ENCODE peak calls at places on chromosomes 12 and 14, in four cellular contexts. One of them, this sample, is unnamed.

GRCh38 chr14:59190372-59190771 is 1.9 kb downstream of the DAAM1 start:
- DNase-seq in heart right ventricle: no peak
- DNase-seq in HL-60: peak
- DNase-seq in endothelial cell: no peak
- DNase-seq in this sample: peak

GRCh38 chr12:6336859-6337744 is 4.8 kb downstream of the TNFRSF1A start:
- DNase-seq in endothelial cell: no peak
- DNase-seq in HL-60: peak
- DNase-seq in heart right ventricle: no peak
- DNase-seq in this sample: no peak

GRCh38 chr14:50821471-50822464 is 9.2 kb downstream of the NIN start:
- DNase-seq in heart right ventricle: peak
- DNase-seq in endothelial cell: no peak
- DNase-seq in HL-60: peak
- DNase-seq in this sample: no peak

GRCh38 chr12:46266382-46266791 is 2.5 kb downstream of the SLC38A1 start:
- DNase-seq in heart right ventricle: no peak
- DNase-seq in HL-60: peak
- DNase-seq in endothelial cell: no peak
- DNase-seq in this sample: no peak

GRCh38 chr12:116592116-116592637 is 33.0 kb downstream of the MAP1LC3B2 start:
- DNase-seq in endothelial cell: no peak
- DNase-seq in heart right ventricle: peak
- DNase-seq in HL-60: no peak
- DNase-seq in this sample: no peak

GRCh38 chr12:12540261-12541013 is 22.2 kb downstream of the DUSP16 start:
- DNase-seq in heart right ventricle: no peak
- DNase-seq in endothelial cell: no peak
- DNase-seq in HL-60: no peak
- DNase-seq in this sample: no peak

GRCh38 chr14:85479771-85480170 is 50.2 kb upstream of the FLRT2 start:
- DNase-seq in HL-60: no peak
- DNase-seq in endothelial cell: no peak
- DNase-seq in heart right ventricle: no peak
- DNase-seq in this sample: no peak

GRCh38 chr12:122503783-122504590 is 3.3 kb upstream of the ZCCHC8 start:
- DNase-seq in heart right ventricle: no peak
- DNase-seq in HL-60: no peak
- DNase-seq in endothelial cell: no peak
- DNase-seq in this sample: no peak

GRCh38 chr12:2341871-2342270 is 289.1 kb downstream of the CACNA1C start:
- DNase-seq in heart right ventricle: no peak
- DNase-seq in HL-60: peak
- DNase-seq in endothelial cell: no peak
- DNase-seq in this sample: no peak

GRCh38 chr14:104431351-104431928 is 148.1 kb upstream of the C14orf180 start:
- DNase-seq in heart right ventricle: no peak
- DNase-seq in endothelial cell: no peak
- DNase-seq in HL-60: no peak
- DNase-seq in this sample: no peak

GRCh38 chr12:127339065-127339464 is 927.9 kb upstream of the TMEM132C start:
- DNase-seq in endothelial cell: no peak
- DNase-seq in HL-60: no peak
- DNase-seq in heart right ventricle: no peak
- DNase-seq in this sample: no peak

GRCh38 chr14:61516957-61517356 is 178.4 kb upstream of the HIF1A start:
- DNase-seq in HL-60: no peak
- DNase-seq in endothelial cell: no peak
- DNase-seq in heart right ventricle: no peak
- DNase-seq in this sample: no peak

GRCh38 chr12:6734506-6735082 is 10.7 kb downstream of the COPS7A start:
- DNase-seq in endothelial cell: no peak
- DNase-seq in HL-60: no peak
- DNase-seq in heart right ventricle: no peak
- DNase-seq in this sample: no peak

GRCh38 chr12:105084251-105085250 is at the start of gene ALDH1L2:
- DNase-seq in endothelial cell: peak
- DNase-seq in HL-60: peak
- DNase-seq in heart right ventricle: peak
- DNase-seq in this sample: peak

GRCh38 chr14:87264386-87264785 is 728.6 kb downstream of the GALC start:
- DNase-seq in heart right ventricle: no peak
- DNase-seq in endothelial cell: no peak
- DNase-seq in HL-60: no peak
- DNase-seq in this sample: no peak

GRCh38 chr12:45833401-45833800 is 103.9 kb downstream of the ARID2 start:
- DNase-seq in endothelial cell: no peak
- DNase-seq in heart right ventricle: no peak
- DNase-seq in HL-60: no peak
- DNase-seq in this sample: no peak

GRCh38 chr14:65303902-65304222 is 108.7 kb upstream of the FUT8 start:
- DNase-seq in HL-60: no peak
- DNase-seq in heart right ventricle: no peak
- DNase-seq in endothelial cell: no peak
- DNase-seq in this sample: no peak

GRCh38 chr14:54410215-54410614 is 13.4 kb downstream of the CDKN3 start:
- DNase-seq in HL-60: no peak
- DNase-seq in endothelial cell: no peak
- DNase-seq in heart right ventricle: no peak
- DNase-seq in this sample: no peak

GRCh38 chr12:131754184-131754583 is 43.3 kb downstream of the SFSWAP start:
- DNase-seq in heart right ventricle: no peak
- DNase-seq in endothelial cell: no peak
- DNase-seq in HL-60: no peak
- DNase-seq in this sample: no peak

GRCh38 chr12:53495903-53496751 is 3.1 kb downstream of the MAP3K12 start:
- DNase-seq in heart right ventricle: no peak
- DNase-seq in HL-60: peak
- DNase-seq in endothelial cell: no peak
- DNase-seq in this sample: no peak

DNA sequence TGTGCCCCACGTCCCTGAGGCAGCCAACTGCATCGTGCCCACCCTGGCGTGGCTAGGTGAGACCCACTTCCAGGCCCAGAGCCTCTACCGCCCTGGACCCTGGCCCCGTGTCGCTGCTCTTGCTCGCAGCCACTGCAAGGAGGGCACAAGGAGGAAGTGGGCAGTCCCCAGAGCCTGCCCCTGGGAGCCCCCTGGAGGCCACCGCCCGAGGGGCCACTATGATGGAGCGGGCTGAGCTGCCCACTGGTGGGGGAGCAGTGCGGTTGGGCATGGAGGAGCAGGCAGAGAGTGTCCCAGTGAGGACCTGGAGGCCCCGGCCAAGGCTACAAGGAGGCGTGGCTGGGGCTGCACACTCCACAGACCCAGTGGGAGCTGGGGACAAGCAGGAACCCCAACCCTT is 323.6 kb downstream of the PCNX1 start:
- DNase-seq in endothelial cell: no peak
- DNase-seq in heart right ventricle: no peak
- DNase-seq in HL-60: no peak
- DNase-seq in this sample: no peak
- TF ChIP-seq CTCF in endothelial cell: no peak
- TF ChIP-seq CTCF in heart right ventricle: no peak
- TF ChIP-seq CTCF in HL-60: no peak
- TF ChIP-seq CTCF in this sample: no peak

GRCh38 chr12:79121486-79121885 is 256.9 kb downstream of the SYT1 start:
- DNase-seq in endothelial cell: peak
- DNase-seq in HL-60: no peak
- DNase-seq in heart right ventricle: no peak
- DNase-seq in this sample: no peak
- TF ChIP-seq CTCF in endothelial cell: peak
- TF ChIP-seq CTCF in HL-60: no peak
- TF ChIP-seq CTCF in heart right ventricle: no peak
- TF ChIP-seq CTCF in this sample: peak

DNA sequence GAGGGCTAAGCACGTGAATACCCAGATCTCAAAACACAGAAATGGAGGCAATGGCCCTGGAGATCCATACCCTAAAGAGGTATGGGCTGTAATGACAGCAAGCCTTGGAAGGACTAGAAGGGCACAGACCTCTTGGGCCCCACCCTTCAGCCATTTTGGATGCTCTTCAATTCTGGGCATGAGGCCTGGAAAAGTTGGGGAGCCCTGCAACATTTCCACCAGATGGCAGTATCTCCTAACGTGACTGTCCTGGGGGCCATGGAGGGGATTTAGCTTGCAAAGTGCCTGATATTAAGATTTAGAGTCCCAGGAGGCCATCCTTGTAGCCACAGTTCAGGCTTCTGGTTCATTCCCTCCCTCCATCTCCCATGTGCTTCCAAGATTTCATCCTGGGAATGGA is 30.2 kb downstream of the KCNA5 start:
- DNase-seq in heart right ventricle: no peak
- DNase-seq in HL-60: no peak
- DNase-seq in endothelial cell: no peak
- DNase-seq in this sample: no peak
- TF ChIP-seq CTCF in heart right ventricle: no peak
- TF ChIP-seq CTCF in HL-60: no peak
- TF ChIP-seq CTCF in endothelial cell: no peak
- TF ChIP-seq CTCF in this sample: peak

DNA sequence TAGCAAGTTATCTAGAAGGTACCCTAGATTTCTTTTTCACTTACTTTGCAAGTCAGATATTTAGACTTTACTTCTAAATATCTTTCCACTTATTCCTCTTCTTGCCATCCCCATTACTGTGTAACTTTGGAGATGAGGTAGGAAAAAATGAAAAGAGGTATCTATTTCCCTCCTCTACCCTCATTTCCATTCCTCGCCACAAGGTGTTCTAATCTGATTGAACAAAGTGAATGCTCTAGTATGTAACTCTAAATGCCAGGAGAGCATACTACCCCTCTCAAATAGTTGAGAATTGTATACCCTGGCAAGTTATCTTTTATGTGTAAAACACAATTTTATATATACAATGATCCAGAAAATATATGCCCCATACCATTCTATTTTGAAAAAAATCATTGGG is 1.7 kb upstream of the LDHB start:
- DNase-seq in HL-60: no peak
- DNase-seq in endothelial cell: no peak
- DNase-seq in heart right ventricle: no peak
- DNase-seq in this sample: no peak
- TF ChIP-seq CTCF in HL-60: no peak
- TF ChIP-seq CTCF in endothelial cell: no peak
- TF ChIP-seq CTCF in heart right ventricle: no peak
- TF ChIP-seq CTCF in this sample: peak

GRCh38 chr12:63098851-63099250 is 52.1 kb downstream of the AVPR1A start:
- DNase-seq in HL-60: no peak
- DNase-seq in endothelial cell: peak
- DNase-seq in heart right ventricle: no peak
- DNase-seq in this sample: no peak

GRCh38 chr12:63103489-63104131 is 47.4 kb downstream of the AVPR1A start:
- DNase-seq in endothelial cell: peak
- DNase-seq in HL-60: peak
- DNase-seq in heart right ventricle: no peak
- DNase-seq in this sample: no peak
- TF ChIP-seq CTCF in endothelial cell: peak
- TF ChIP-seq CTCF in HL-60: peak
- TF ChIP-seq CTCF in heart right ventricle: peak
- TF ChIP-seq CTCF in this sample: peak

GRCh38 chr12:62955678-62956077 is 20.7 kb upstream of the PPM1H start:
- DNase-seq in heart right ventricle: no peak
- DNase-seq in endothelial cell: no peak
- DNase-seq in HL-60: no peak
- DNase-seq in this sample: no peak
- TF ChIP-seq CTCF in heart right ventricle: no peak
- TF ChIP-seq CTCF in endothelial cell: no peak
- TF ChIP-seq CTCF in HL-60: no peak
- TF ChIP-seq CTCF in this sample: no peak

DNA sequence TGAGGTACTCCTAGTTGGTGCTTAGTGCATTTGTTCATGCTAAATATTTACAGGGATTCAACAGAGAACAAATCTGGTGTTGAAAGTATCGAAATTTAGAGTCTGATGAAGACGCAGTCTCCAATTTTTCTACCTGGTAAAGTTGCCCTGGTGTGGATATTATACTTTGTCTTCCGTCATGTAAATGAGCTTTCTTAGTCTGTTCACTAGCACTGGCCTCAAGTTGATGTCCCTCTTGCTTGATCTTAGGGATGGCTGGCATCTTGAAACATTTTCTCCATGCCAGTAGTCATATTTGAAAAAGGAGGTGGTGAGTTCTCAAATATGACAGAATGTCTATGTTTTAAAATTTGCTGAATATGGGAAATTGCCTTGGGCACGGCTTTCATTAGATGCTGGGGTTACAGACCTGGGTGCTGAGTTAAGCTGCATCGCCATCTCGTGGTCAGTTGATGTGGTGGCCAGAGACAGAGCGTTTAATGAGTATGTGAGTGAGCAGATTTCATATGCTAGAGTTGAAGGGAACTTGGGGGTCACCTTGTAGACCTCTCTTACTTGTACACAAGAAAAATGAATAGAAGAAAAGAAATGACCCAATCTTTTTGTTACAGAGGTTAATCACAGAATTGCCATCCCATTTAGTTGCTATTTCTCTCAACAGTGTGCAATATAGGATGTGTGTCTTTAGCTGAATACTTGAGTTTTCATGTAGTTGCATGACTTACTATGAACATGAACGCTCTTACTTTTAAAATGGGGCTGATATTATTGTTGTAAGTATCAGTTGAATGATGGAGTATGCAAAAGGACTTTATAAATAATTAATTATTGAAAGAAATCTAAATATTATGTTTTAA is 172.8 kb upstream of the DCN start:
- DNase-seq in endothelial cell: peak
- DNase-seq in heart right ventricle: peak
- DNase-seq in HL-60: peak
- DNase-seq in this sample: peak
- TF ChIP-seq CTCF in endothelial cell: peak
- TF ChIP-seq CTCF in heart right ventricle: peak
- TF ChIP-seq CTCF in HL-60: peak
- TF ChIP-seq CTCF in this sample: peak

This sample was measured in neural crest cell.